ENCODE peak calls at places on chromosomes 16 and 17, in five cellular contexts. X is MCF 10A, O is GM20000, H is foreskin fibroblast, K is PC-3. D is an unnamed sample.
A peak's percentile ranks its signal among the peaks of the same experiment; 100 is the strongest.

GRCh38 chr16:67773099-67773498 is 33.3 kb downstream of the RANBP10 start:
- DNase-seq in X (no peak), O (no peak), H (peak; percentile 40), K (no peak), D (no peak)

GRCh38 chr17:280901-281300 is 71.7 kb downstream of the RPH3AL start:
- DNase-seq in X (peak; percentile 11), O (no peak), H (no peak), K (no peak), D (no peak)

GRCh38 chr17:21194688-21195087 is 19.3 kb downstream of the TMEM11 start:
- DNase-seq in X (no peak), O (no peak), H (peak; percentile 85), K (no peak), D (no peak)

GRCh38 chr16:4556112-4556511 is at the start of gene C16orf96:
- DNase-seq in X (peak; percentile 29), O (no peak), H (peak; percentile 31), K (no peak), D (no peak)

GRCh38 chr17:76498886-76499667 is 2.1 kb downstream of the RHBDF2 start:
- DNase-seq in X (peak; percentile 57), O (peak; percentile 71), H (no peak), K (peak; percentile 80), D (peak; percentile 59)

GRCh38 chr17:3038941-3039340 is 24.5 kb downstream of the OR1D5 start:
- DNase-seq in X (no peak), O (no peak), H (no peak), K (no peak), D (no peak)

GRCh38 chr16:66483689-66484452 is 56.8 kb downstream of the BEAN1 start:
- DNase-seq in X (peak; percentile 73), O (peak; percentile 84), H (peak; percentile 80), K (peak; percentile 76), D (peak; percentile 87)

GRCh38 chr16:84082110-84082509 is 34.6 kb downstream of the MBTPS1 start:
- DNase-seq in X (no peak), O (no peak), H (no peak), K (no peak), D (no peak)

GRCh38 chr17:72985882-72986720 is 106.4 kb downstream of the SLC39A11 start:
- DNase-seq in X (peak; percentile 82), O (peak; percentile 85), H (peak; percentile 82), K (peak; percentile 88), D (peak; percentile 87)

DNA sequence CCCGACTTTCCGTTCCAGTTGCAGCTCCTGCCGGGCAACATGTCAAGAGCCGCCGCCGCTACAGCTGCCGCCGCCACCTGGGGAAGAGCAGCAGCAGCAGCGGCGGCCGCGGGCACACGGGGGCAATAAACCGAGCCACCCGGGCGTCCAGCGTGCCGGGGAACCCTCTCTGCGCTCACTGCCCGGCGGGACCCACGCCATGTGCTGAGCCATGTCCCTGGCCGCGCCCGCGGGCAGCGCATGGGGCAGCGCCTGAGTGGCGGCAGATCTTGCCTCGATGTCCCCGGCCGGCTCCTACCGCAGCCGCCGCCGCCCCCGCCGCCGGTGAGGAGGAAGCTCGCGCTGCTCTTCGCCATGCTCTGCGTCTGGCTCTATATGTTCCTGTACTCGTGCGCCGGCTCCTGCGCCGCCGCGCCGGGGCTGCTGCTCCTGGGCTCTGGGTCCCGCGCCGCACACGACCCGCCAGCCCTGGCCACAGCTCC is 439 bp downstream of the HS3ST3B1 start:
- DNase-seq in X (no peak), O (peak; percentile 49), H (no peak), K (no peak), D (peak; percentile 44)
- TF ChIP-seq CTCF in X (no peak), O (no peak), H (no peak), K (peak; percentile 38), D (no peak)

DNA sequence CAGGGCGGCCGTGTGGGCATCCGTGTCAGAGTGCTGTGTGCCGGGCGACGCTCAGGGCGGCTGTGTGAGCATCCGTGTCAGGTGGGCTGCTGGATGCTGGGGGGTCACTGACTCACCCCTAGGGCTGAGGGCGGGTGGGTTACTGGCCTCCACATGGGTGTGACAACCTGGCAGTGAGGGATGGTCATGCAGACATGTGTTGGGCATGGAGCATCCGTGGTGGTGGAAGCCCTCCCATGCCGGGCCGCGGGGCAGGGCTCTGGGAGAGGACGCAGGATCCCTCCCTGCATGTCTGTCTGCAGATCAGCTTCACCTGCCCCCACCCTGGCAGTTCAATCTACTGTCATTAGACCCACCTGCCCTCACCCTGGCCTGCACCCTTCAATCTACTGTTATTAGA is 56.3 kb downstream of the METRNL start:
- DNase-seq in X (no peak), O (no peak), H (no peak), K (no peak), D (no peak)
- TF ChIP-seq CTCF in X (no peak), O (no peak), H (no peak), K (no peak), D (no peak)

GRCh38 chr16:86458457-86458777 is 51.9 kb upstream of the FOXF1 start:
- DNase-seq in X (no peak), O (no peak), H (peak; percentile 9), K (no peak), D (no peak)

GRCh38 chr16:86459266-86459665 is 51.1 kb upstream of the FOXF1 start:
- DNase-seq in X (no peak), O (no peak), H (no peak), K (no peak), D (no peak)

GRCh38 chr16:86464044-86464443 is 46.3 kb upstream of the FOXF1 start:
- DNase-seq in X (no peak), O (no peak), H (no peak), K (no peak), D (no peak)

GRCh38 chr16:86462334-86463084 is 47.8 kb upstream of the FOXF1 start:
- DNase-seq in X (no peak), O (no peak), H (no peak), K (no peak), D (no peak)

GRCh38 chr16:86461037-86461436 is 49.3 kb upstream of the FOXF1 start:
- DNase-seq in X (no peak), O (no peak), H (no peak), K (no peak), D (no peak)
- TF ChIP-seq CTCF in X (no peak), O (no peak), H (no peak), K (no peak), D (no peak)

GRCh38 chr16:28192811-28193529 is 18.8 kb downstream of the XPO6 start:
- DNase-seq in X (no peak), O (peak; percentile 73), H (no peak), K (no peak), D (peak; percentile 76)
- TF ChIP-seq CTCF in X (no peak), O (no peak), H (no peak), K (no peak), D (peak; percentile 22)

GRCh38 chr16:31298958-31299357 is 39.2 kb downstream of the ITGAM start:
- DNase-seq in X (no peak), O (no peak), H (no peak), K (peak; percentile 4), D (no peak)
- TF ChIP-seq CTCF in X (peak; percentile 35), O (peak; percentile 10), H (no peak), K (peak; percentile 39), D (no peak)

DNA sequence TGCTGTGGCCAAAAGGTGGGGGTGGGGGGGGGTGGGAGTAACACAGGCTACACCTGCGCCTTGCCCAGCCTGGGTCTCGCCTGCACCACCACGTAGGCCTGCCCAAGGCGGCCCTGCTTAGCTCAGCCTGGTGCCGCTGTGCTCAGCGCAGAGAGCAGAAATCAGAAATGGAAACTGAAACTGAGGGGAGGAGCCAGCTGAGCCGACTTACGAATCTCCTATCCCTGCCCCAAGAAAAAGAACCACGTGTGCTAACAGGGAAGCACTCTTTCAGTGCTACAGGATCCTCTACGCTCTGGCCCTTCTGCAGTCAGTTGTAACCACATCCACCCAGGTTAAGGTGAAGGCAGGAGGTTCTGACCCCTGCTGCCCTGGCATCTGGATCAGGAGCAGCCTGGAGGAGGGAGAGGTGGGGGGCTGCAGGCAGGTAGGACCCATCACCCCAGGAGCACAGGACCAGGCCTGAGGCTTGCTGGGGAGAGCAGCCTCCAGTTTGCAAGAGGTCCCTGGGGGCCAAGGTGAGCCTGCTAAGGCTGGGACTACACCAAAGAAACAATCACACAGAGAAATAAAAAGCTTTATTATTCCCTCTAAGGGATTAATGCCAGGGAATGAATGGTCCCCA is at the start of gene DHX58:
- DNase-seq in X (peak; percentile 64), O (peak; percentile 93), H (peak; percentile 92), K (no peak), D (peak; percentile 94)
- TF ChIP-seq CTCF in X (no peak), O (no peak), H (no peak), K (no peak), D (no peak)

DNA sequence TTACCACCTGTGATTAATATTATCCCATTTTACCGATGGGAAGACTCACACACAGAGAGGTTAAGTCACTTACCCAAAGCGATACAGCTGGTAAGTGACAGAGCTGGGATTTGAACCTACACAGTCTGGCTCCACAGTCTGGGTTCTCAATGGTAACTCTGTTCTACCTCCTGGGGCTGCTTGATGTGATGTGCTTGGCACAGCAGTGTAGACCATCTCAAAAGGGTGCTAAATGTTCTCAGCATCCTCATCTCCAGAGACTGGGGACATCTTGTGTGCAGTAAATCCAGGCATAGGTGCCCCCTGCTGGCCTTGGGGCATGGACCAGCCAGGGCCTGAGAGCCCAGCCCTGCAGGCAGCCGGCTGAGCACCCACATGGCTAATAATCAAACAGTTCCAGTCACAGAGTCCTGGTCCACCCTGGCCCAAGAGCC is 15.4 kb upstream of the KATNB1 start:
- DNase-seq in X (peak; percentile 69), O (peak; percentile 64), H (peak; percentile 74), K (peak; percentile 54), D (peak; percentile 73)
- TF ChIP-seq CTCF in X (peak; percentile 64), O (peak; percentile 75), H (peak; percentile 75), K (peak; percentile 75), D (peak; percentile 51)

GRCh38 chr17:61255609-61256008 is 144.0 kb upstream of the TBX2 start:
- DNase-seq in X (no peak), O (no peak), H (no peak), K (no peak), D (no peak)
- TF ChIP-seq CTCF in X (no peak), O (no peak), H (no peak), K (no peak), D (no peak)

GRCh38 chr16:51374790-51375189 is 223.7 kb upstream of the SALL1 start:
- DNase-seq in X (no peak), O (no peak), H (no peak), K (no peak), D (no peak)

GRCh38 chr16:51374346-51374745 is 223.3 kb upstream of the SALL1 start:
- DNase-seq in X (peak; percentile 52), O (no peak), H (peak; percentile 91), K (no peak), D (no peak)

DNA sequence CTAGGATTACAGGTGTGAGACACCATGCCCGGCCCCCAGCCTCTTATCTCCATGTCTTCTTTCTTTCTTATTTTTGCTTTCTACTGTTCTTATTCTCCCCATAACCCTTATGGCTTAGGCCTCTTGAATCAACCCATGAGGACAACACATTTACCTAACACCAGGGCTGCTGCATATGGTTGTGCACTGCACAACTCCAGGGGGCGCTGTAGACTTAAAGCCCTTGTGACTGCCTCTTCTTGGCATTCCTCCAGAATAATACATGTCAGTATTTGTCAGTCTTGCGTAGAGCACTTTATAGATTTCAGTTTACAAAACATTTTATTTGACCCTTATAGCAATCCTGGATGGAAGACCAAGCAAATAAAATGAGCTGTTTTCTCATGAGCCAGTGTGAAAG is 225.0 kb upstream of the SALL1 start:
- DNase-seq in X (peak; percentile 24), O (no peak), H (no peak), K (no peak), D (no peak)
- TF ChIP-seq CTCF in X (peak; percentile 33), O (no peak), H (no peak), K (peak; percentile 12), D (no peak)